ENCODE peak calls at places on chromosomes 11 and 22, in five cellular contexts. E is GM12878, N is A549, G is SK-N-SH, M is HCT116. O is an unnamed sample.

GRCh38 chr11:10758959-10759358 is 7.9 kb downstream of the CTR9 start:
- DNase-seq in E (no peak), N (no peak), G (no peak), M (no peak), O (peak)

GRCh38 chr11:17604201-17604912 is 57.3 kb downstream of the OTOG start:
- DNase-seq in E (no peak), N (no peak), G (no peak), M (no peak), O (no peak)

GRCh38 chr11:45456686-45457085 is 170.5 kb upstream of the SYT13 start:
- DNase-seq in E (no peak), N (no peak), G (no peak), M (no peak), O (no peak)

GRCh38 chr11:77111946-77112345 is 9.3 kb downstream of the OMP start:
- DNase-seq in E (no peak), N (no peak), G (no peak), M (no peak), O (no peak)

GRCh38 chr11:29989181-29989580 is 27.6 kb downstream of the KCNA4 start:
- DNase-seq in E (no peak), N (no peak), G (no peak), M (no peak), O (no peak)

GRCh38 chr11:135033545-135033944 is 621.5 kb upstream of the B3GAT1 start:
- DNase-seq in E (no peak), N (no peak), G (peak), M (no peak), O (peak)

GRCh38 chr11:59610289-59610688 is 5.3 kb downstream of the OSBP start:
- DNase-seq in E (no peak), N (no peak), G (no peak), M (no peak), O (no peak)

GRCh38 chr11:126834573-126834972 is 166.0 kb downstream of the KIRREL3 start:
- DNase-seq in E (no peak), N (no peak), G (no peak), M (no peak), O (no peak)

DNA sequence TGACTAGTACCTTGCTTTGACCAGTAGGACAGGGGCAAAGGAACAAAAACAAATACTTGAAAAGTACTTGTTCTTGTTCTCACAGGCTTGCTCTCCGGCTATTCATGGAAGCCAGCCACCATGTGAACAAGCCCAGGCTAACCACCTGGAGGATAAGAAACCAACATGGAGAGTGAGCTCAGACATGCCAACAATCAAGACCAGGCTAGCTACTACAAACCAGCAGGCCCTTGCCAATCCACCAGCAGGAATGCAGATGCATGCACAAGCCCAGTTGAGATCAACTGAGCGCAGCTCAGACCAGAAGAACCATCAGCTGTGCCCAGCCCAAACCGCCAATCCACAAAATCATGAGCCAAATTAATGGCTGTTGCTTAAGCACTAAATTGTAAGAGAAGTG is 180.1 kb upstream of the ISX start:
- DNase-seq in E (no peak), N (no peak), G (no peak), M (no peak), O (no peak)
- H3K4me2 ChIP-seq in E (no peak), N (no peak), G (no peak), M (no peak), O (no peak)

DNA sequence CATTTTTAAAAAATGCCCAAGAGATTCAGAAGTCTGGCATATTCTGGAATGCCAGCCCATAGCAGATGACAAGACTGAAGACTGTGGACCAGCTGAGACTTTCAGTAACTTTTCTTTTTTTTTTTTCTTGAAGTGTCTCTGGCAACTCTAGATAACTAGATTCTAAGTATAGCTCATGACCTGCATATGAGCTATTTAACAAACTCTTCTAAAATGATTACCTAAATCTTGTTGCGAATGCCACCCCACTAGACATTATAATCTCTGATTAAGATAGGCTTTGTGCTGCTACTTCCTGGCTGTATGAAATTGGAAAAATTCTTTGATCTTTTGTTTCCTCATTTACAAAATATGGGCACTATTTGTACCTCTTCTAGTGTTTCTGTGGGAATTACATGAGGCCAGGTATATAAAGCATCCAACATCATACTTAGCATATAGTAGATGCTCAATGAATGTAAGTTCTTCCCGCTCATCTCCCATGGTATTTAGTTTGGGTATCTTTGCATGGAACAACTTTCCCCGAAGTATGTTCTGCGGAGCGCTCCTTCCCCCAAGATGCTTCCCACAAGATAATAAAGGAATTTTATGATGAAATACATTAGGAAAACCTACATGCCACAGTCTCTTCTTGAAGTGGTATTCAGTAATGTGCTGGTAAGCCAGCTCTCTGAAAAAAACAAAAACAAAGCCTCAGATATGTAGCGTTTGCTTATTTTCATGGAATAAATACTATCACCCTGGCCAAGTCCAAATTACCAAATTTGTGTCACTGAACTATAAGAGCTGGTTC is 86.9 kb upstream of the TIMP3 start:
- DNase-seq in E (no peak), N (no peak), G (no peak), M (no peak), O (no peak)
- TF ChIP-seq REST in E (no peak), N (no peak), G (no peak), M (no peak), O (no peak)

GRCh38 chr22:43889366-43890253 is 2.2 kb downstream of the PNPLA5 start:
- DNase-seq in E (no peak), N (no peak), G (peak), M (no peak), O (peak)
- TF ChIP-seq CTCF in E (no peak), N (no peak), G (peak), M (peak), O (peak)

DNA sequence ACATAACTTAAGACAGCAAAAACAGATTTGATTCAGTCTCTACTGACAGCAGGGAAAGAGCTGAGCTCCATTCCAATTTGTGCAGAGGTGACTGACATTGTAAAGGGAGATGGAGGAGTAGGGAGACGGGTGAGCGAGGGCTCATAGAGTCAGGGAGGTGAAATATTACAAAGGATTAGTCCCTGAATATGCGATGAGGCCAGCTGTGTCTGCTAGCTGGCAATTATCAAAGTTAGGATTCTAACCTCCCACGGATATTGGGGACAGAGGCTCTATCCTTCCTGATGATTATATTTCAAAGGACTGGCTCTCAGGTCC is 8.3 kb downstream of the PLAAT2 start:
- DNase-seq in E (no peak), N (no peak), G (no peak), M (no peak), O (no peak)
- H3K4me2 ChIP-seq in E (no peak), N (no peak), G (no peak), M (no peak), O (no peak)

DNA sequence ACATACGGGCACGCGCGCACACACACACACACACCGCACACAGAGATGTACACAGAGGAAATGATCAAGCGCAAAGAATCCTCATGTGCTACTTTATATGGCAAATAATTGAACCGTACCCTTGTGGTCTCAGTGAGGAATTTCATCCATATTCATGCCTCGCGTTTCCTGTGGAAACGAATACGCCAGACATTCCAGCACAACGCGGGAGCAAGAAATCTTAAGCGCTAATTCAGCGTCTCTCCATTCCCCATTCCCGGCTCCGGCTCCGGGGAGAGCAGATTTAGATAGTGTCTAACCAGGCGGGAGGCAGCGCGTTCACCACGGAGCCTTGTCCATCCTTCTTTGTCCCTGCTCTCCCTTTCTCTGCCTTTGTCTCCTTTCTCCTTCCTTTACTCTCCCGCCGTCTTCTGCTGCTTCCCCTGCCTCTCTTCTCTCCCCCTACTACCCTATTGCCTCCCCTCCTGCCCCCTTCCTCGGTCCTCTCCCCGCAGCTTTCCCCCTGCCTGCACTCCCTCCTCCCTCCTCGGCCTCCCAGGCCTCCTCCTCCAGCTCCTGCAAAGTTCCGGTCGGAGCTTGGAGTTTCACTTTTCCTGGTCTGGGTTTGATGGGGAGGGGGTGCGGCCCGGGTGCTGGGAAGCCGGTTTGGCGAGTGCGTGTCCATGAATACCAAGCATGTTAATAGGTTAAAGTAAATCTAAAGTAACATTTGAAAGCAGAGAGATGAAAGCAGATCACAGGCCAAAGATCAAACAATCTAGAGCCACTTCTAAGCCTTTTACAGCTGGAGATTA is 579.3 kb downstream of the BUD13 start:
- DNase-seq in E (no peak), N (peak), G (peak), M (no peak), O (peak)
- TF ChIP-seq REST in E (no peak), N (no peak), G (no peak), M (no peak), O (no peak)

O was measured in GM23338.